ENCODE peak calls at places on chromosomes 6 and 20, in nine cellular contexts. H is hepatic stellate cell; Q is MCF 10A; D is stimulated activated CD4-positive, alpha-beta T cell treated with anti-CD3 and anti-CD28 coated beads, Interleukin-1b, Interleukin-23, amount 100 ng/mL, for 1 hour; E is NCI-H1417 treated with DMSO at 0.1 percent for 48 hours; P is NCI-H146; R is GM10248; V is astrocyte of the cerebellum; W is GM12865. C is an unnamed sample.

GRCh38 chr20:43508106-43508505 is 609 bp downstream of the L3MBTL1 start:
- DNase-seq in H (no peak), Q (no peak), D (no peak), E (no peak), P (no peak), R (no peak), V (no peak), W (no peak), C (no peak)

GRCh38 chr20:54368578-54368977 is 106.8 kb upstream of the DOK5 start:
- DNase-seq in H (no peak), Q (no peak), D (no peak), E (no peak), P (no peak), R (no peak), V (no peak), W (no peak), C (no peak)

GRCh38 chr20:53296451-53297153 is 297.0 kb downstream of the ZNF217 start:
- DNase-seq in H (no peak), Q (no peak), D (no peak), E (no peak), P (no peak), R (no peak), V (no peak), W (no peak), C (no peak)

GRCh38 chr6:134822920-134823430 is 126.9 kb downstream of the ALDH8A1 start:
- DNase-seq in H (peak; percentile 76), Q (peak; percentile 88), D (no peak), E (peak; percentile 27), P (peak; percentile 88), R (peak; percentile 65), V (peak; percentile 88), W (peak; percentile 79), C (peak; percentile 80)

GRCh38 chr6:30044630-30045029 is 16.4 kb upstream of the POLR1H start:
- DNase-seq in H (peak; percentile 60), Q (no peak), D (no peak), E (no peak), P (no peak), R (no peak), V (no peak), W (no peak), C (no peak)

GRCh38 chr6:131122007-131122406 is 13.3 kb upstream of the AKAP7 start:
- DNase-seq in H (no peak), Q (no peak), D (no peak), E (no peak), P (no peak), R (no peak), V (no peak), W (no peak), C (no peak)

GRCh38 chr6:131950767-131951575 is at the start of gene CCN2:
- DNase-seq in H (peak; percentile 89), Q (peak; percentile 86), D (no peak), E (no peak), P (peak; percentile 80), R (peak; percentile 25), V (peak; percentile 99), W (no peak), C (no peak)

GRCh38 chr20:31663838-31664695 is 26.4 kb downstream of the COX4I2 start:
- DNase-seq in H (no peak), Q (no peak), D (no peak), E (peak; percentile 31), P (peak; percentile 73), R (no peak), V (no peak), W (no peak), C (peak; percentile 65)

GRCh38 chr20:49957487-49957938 is 21.3 kb downstream of the RNF114 start:
- DNase-seq in H (no peak), Q (no peak), D (no peak), E (no peak), P (no peak), R (no peak), V (no peak), W (no peak), C (no peak)

GRCh38 chr6:81985191-81985590 is 232.7 kb upstream of the TENT5A start:
- DNase-seq in H (no peak), Q (no peak), D (no peak), E (no peak), P (no peak), R (no peak), V (no peak), W (no peak), C (no peak)

GRCh38 chr20:58081842-58082241 is 146.6 kb downstream of the ANKRD60 start:
- DNase-seq in H (no peak), Q (peak; percentile 8), D (no peak), E (no peak), P (no peak), R (no peak), V (peak; percentile 73), W (no peak), C (no peak)

GRCh38 chr20:53100476-53100911 is 128.3 kb downstream of the TSHZ2 start:
- DNase-seq in H (no peak), Q (peak; percentile 19), D (no peak), E (no peak), P (no peak), R (no peak), V (no peak), W (no peak), C (no peak)

GRCh38 chr20:63703976-63704748 is 3.6 kb downstream of the ARFRP1 start:
- DNase-seq in H (no peak), Q (no peak), D (no peak), E (no peak), P (no peak), R (peak; percentile 5), V (no peak), W (no peak), C (no peak)